ENCODE peak calls at places on chromosomes 3 and 15, in nine cellular contexts. G, E, H, I, Q, U, M, D and Z are unnamed samples.

GRCh38 chr3:17290894-17291293 is 406.1 kb downstream of the PLCL2 start:
- DNase-seq in Q (no peak), U (no peak), E (peak), I (no peak), G (no peak), H (peak), M (no peak), D (no peak), Z (peak)

GRCh38 chr3:6860911-6861330 is at the start of gene GRM7:
- DNase-seq in U (no peak), M (no peak), H (no peak), G (no peak), I (no peak), E (no peak), D (no peak), Q (peak), Z (no peak)

GRCh38 chr3:188689101-188689574 is 482.6 kb upstream of the TPRG1 start:
- DNase-seq in U (no peak), M (no peak), I (no peak), E (no peak), H (no peak), G (no peak), D (no peak), Q (peak), Z (no peak)

GRCh38 chr15:81284256-81285031 is 39.5 kb downstream of the STARD5 start:
- DNase-seq in M (no peak), I (no peak), Q (no peak), U (no peak), H (no peak), D (no peak), G (no peak), E (no peak), Z (no peak)

GRCh38 chr15:61396235-61396927 is 167.3 kb upstream of the RORA start:
- DNase-seq in M (no peak), D (no peak), U (no peak), H (no peak), I (no peak), G (no peak), Q (no peak), E (no peak), Z (no peak)

GRCh38 chr15:85504739-85505676 is 124.6 kb downstream of the AKAP13 start:
- DNase-seq in G (no peak), E (peak), U (no peak), M (peak), D (peak), H (peak), I (no peak), Q (no peak), Z (peak)

GRCh38 chr3:177904661-177905060 is 631.6 kb upstream of the KCNMB2 start:
- DNase-seq in U (no peak), G (no peak), H (peak), D (no peak), Q (no peak), E (no peak), M (no peak), I (no peak), Z (no peak)

GRCh38 chr3:71258116-71258515 is 325.4 kb downstream of the FOXP1 start:
- DNase-seq in E (peak), U (no peak), G (no peak), H (peak), D (no peak), Q (no peak), M (peak), I (no peak), Z (no peak)

GRCh38 chr3:43399034-43399433 is 112.7 kb downstream of the SNRK start:
- DNase-seq in M (no peak), G (no peak), E (no peak), U (no peak), H (no peak), I (no peak), Q (no peak), D (no peak), Z (no peak)

GRCh38 chr15:99981839-99982658 is 248.8 kb upstream of the LYSMD4 start:
- DNase-seq in M (no peak), E (no peak), Q (no peak), G (no peak), H (no peak), I (no peak), U (no peak), D (no peak), Z (no peak)

GRCh38 chr3:48125026-48125704 is 63.1 kb downstream of the CDC25A start:
- DNase-seq in E (no peak), Q (peak), U (no peak), H (no peak), I (no peak), G (no peak), M (peak), D (peak), Z (no peak)

GRCh38 chr3:124088801-124089200 is 96.9 kb upstream of the ROPN1 start:
- DNase-seq in U (no peak), Q (no peak), M (no peak), G (no peak), D (no peak), I (no peak), H (no peak), E (no peak), Z (no peak)

GRCh38 chr3:73351423-73352071 is 273.2 kb downstream of the PDZRN3 start:
- DNase-seq in M (no peak), H (no peak), Q (no peak), U (no peak), G (no peak), I (no peak), D (no peak), E (no peak), Z (no peak)

GRCh38 chr3:127428344-127429001 is 140.6 kb upstream of the PRR20G start:
- DNase-seq in G (no peak), U (no peak), I (no peak), M (no peak), D (no peak), H (no peak), Q (no peak), E (no peak), Z (no peak)

GRCh38 chr15:62601779-62602540 is 436.9 kb upstream of the C2CD4B start:
- DNase-seq in I (no peak), M (no peak), G (no peak), E (no peak), H (peak), U (no peak), D (no peak), Q (no peak), Z (no peak)

GRCh38 chr3:42226470-42227425 is 39.2 kb downstream of the CCK start:
- DNase-seq in E (peak), I (no peak), D (no peak), U (no peak), H (no peak), M (no peak), Q (no peak), G (no peak), Z (no peak)

GRCh38 chr3:152556731-152557254 is 278.1 kb upstream of the P2RY1 start:
- DNase-seq in Q (no peak), M (no peak), G (no peak), U (no peak), H (peak), D (peak), E (peak), I (no peak), Z (peak)

GRCh38 chr15:31472636-31473383 is 146.2 kb downstream of the KLF13 start:
- DNase-seq in M (no peak), I (no peak), G (peak), H (no peak), E (no peak), D (peak), U (peak), Q (no peak), Z (no peak)

GRCh38 chr15:92541197-92542190 is 114.1 kb downstream of the FAM174B start:
- DNase-seq in U (no peak), M (no peak), E (no peak), H (no peak), Q (no peak), G (no peak), I (no peak), D (no peak), Z (no peak)

GRCh38 chr15:79090487-79091203 is at the start of gene RASGRF1:
- DNase-seq in G (no peak), H (no peak), D (no peak), M (no peak), E (no peak), I (no peak), U (no peak), Q (no peak), Z (no peak)

GRCh38 chr3:10505791-10506585 is 602 bp upstream of the ATP2B2 start:
- DNase-seq in U (no peak), H (no peak), M (no peak), E (no peak), G (no peak), Q (no peak), I (no peak), D (no peak), Z (no peak)

GRCh38 chr15:70197318-70197944 is 99.7 kb upstream of the TLE3 start:
- DNase-seq in U (no peak), M (no peak), G (no peak), Q (no peak), D (no peak), E (peak), H (no peak), I (no peak), Z (no peak)

GRCh38 chr15:44550256-44550655 is 13.3 kb downstream of the EIF3J start:
- DNase-seq in U (no peak), G (no peak), Q (no peak), M (no peak), D (no peak), H (peak), E (no peak), I (no peak), Z (no peak)

GRCh38 chr3:115272036-115272824 is 125.1 kb upstream of the ZBTB20 start:
- DNase-seq in E (peak), D (no peak), H (no peak), M (peak), Q (no peak), I (no peak), U (no peak), G (no peak), Z (peak)

GRCh38 chr3:146067048-146067447 is 93.9 kb downstream of the PLOD2 start:
- DNase-seq in M (peak), Q (no peak), E (peak), I (no peak), G (no peak), H (peak), U (no peak), D (no peak), Z (no peak)

GRCh38 chr3:69200384-69201068 is 78.1 kb upstream of the LMOD3 start:
- DNase-seq in G (no peak), I (no peak), Q (no peak), M (no peak), D (peak), E (peak), U (no peak), H (peak), Z (peak)

GRCh38 chr3:123576119-123576518 is 8.7 kb downstream of the HACD2 start:
- DNase-seq in I (no peak), Q (no peak), M (no peak), E (no peak), U (no peak), G (no peak), H (no peak), D (no peak), Z (no peak)

GRCh38 chr3:43861635-43862034 is 170.9 kb downstream of the ABHD5 start:
- DNase-seq in H (no peak), Q (no peak), I (no peak), U (no peak), G (no peak), D (no peak), E (no peak), M (no peak), Z (no peak)

GRCh38 chr3:62723636-62724217 is 151.5 kb downstream of the CADPS start:
- DNase-seq in M (no peak), E (no peak), G (no peak), D (no peak), I (no peak), Q (no peak), H (no peak), U (no peak), Z (no peak)

GRCh38 chr3:124887177-124887995 is at the start of gene ITGB5:
- DNase-seq in Q (peak), D (peak), G (peak), M (peak), U (no peak), I (peak), H (peak), E (peak), Z (peak)

GRCh38 chr3:89262561-89262960 is 155.1 kb downstream of the EPHA3 start:
- DNase-seq in H (no peak), G (no peak), Q (no peak), D (no peak), M (no peak), I (no peak), E (no peak), U (no peak), Z (no peak)

GRCh38 chr3:48856469-48856868 is 8.8 kb upstream of the PRKAR2A start:
- DNase-seq in I (peak), H (no peak), D (peak), Q (no peak), G (no peak), U (no peak), M (no peak), E (no peak), Z (no peak)

GRCh38 chr15:95845862-95846515 is 484.5 kb upstream of the NR2F2 start:
- DNase-seq in G (peak), D (peak), H (no peak), E (no peak), Q (peak), I (no peak), M (peak), U (no peak), Z (peak)

GRCh38 chr3:194871143-194871863 is 185.6 kb downstream of the FAM43A start:
- DNase-seq in H (peak), M (peak), I (peak), D (peak), G (peak), E (peak), Q (peak), U (no peak), Z (peak)

GRCh38 chr3:183188895-183189462 is 26.4 kb upstream of the LAMP3 start:
- DNase-seq in I (peak), Q (peak), U (no peak), G (no peak), E (no peak), M (no peak), D (no peak), H (peak), Z (no peak)

GRCh38 chr3:126818696-126819095 is 114.7 kb downstream of the CHCHD6 start:
- DNase-seq in M (no peak), E (no peak), D (no peak), I (no peak), U (no peak), H (no peak), Q (no peak), G (no peak), Z (no peak)

GRCh38 chr3:64832098-64832497 is 144.3 kb upstream of the ADAMTS9 start:
- DNase-seq in M (no peak), D (no peak), U (no peak), I (no peak), G (no peak), H (no peak), Q (no peak), E (no peak), Z (no peak)

GRCh38 chr15:38251726-38252480 is 733 bp upstream of the SPRED1 start:
- DNase-seq in Q (peak), E (peak), I (peak), M (peak), D (peak), G (peak), U (peak), H (peak), Z (peak)

GRCh38 chr15:25407950-25408349 is 30.9 kb downstream of the UBE3A start:
- DNase-seq in H (no peak), M (no peak), E (no peak), I (no peak), U (no peak), D (no peak), Q (no peak), G (peak), Z (no peak)

GRCh38 chr3:42014443-42014945 is 52.6 kb upstream of the ULK4 start:
- DNase-seq in I (no peak), D (no peak), E (no peak), Q (no peak), H (peak), M (no peak), U (no peak), G (no peak), Z (no peak)

DNA sequence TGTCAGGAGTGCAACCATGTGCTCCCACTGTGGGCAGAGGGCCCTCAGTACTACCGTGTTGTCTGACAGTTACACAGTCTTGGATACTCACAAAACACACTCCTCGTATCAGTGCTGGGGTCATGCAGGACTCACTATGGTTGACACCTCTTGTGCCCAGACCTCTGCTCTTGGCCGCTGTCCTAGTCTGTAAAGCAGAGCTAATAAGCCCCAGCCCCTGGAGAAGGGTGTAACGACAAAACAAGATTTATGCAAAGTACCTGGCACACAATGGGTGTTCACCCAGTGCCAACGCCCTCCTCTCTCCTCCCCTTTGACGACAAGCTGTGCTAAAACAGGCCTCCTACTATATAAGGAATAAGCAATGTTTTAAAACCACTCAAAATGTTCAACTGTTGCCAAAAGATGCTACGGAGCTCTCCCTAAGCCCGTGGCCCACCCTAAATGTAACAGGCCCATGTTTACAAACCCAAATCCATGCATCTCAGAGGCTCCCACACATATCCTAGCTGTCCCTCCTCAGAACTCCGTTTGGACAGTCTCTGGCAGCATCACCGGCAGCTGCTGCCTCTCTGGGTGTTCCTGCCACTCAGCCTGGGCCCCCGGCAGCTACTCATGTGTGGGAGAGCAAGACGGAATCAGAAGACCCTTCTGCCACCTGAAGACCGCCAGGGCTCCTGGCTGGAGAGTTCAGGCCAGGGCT is 65.8 kb downstream of the MRPL46 start:
- DNase-seq in U (no peak), H (no peak), D (no peak), I (no peak), M (no peak), G (no peak), E (no peak), Q (no peak), Z (no peak)
- H3K27ac ChIP-seq in U (no peak), H (no peak), D (no peak), I (no peak), M (no peak), G (peak), E (no peak), Q (no peak), Z (no peak)

GRCh38 chr3:129890891-129891290 is 2.6 kb downstream of the TMCC1 start:
- DNase-seq in D (no peak), Q (no peak), I (no peak), M (no peak), U (no peak), E (no peak), G (no peak), H (no peak), Z (no peak)

GRCh38 chr3:129888739-129889138 is 4.8 kb downstream of the TMCC1 start:
- DNase-seq in Q (no peak), U (no peak), H (peak), E (peak), G (no peak), D (peak), M (peak), I (no peak), Z (no peak)

GRCh38 chr3:129892857-129893615 is 475 bp downstream of the TMCC1 start:
- DNase-seq in E (peak), Q (peak), M (no peak), U (peak), G (peak), D (peak), I (peak), H (peak), Z (no peak)

GRCh38 chr3:129892486-129892856 is 1.0 kb downstream of the TMCC1 start:
- DNase-seq in M (no peak), Q (no peak), E (no peak), U (peak), G (no peak), D (no peak), I (no peak), H (no peak), Z (no peak)

GRCh38 chr3:129890125-129890524 is 3.4 kb downstream of the TMCC1 start:
- DNase-seq in U (no peak), E (no peak), D (no peak), Q (no peak), M (no peak), I (no peak), G (no peak), H (no peak), Z (peak)
- H3K27ac ChIP-seq in U (no peak), E (no peak), D (no peak), Q (no peak), M (no peak), I (peak), G (peak), H (no peak), Z (peak)

GRCh38 chr15:77568014-77568959 is 64.4 kb downstream of the LINGO1 start:
- DNase-seq in M (no peak), Q (no peak), I (no peak), H (no peak), G (no peak), D (peak), E (no peak), U (no peak), Z (no peak)
- H3K27ac ChIP-seq in M (no peak), Q (no peak), I (no peak), H (no peak), G (peak), D (peak), E (no peak), U (no peak), Z (no peak)

GRCh38 chr15:27538325-27538724 is 560.8 kb downstream of the OCA2 start:
- DNase-seq in Q (no peak), G (no peak), U (no peak), M (no peak), I (no peak), H (no peak), D (no peak), E (no peak), Z (no peak)
- H3K27ac ChIP-seq in Q (no peak), G (no peak), U (no peak), M (no peak), I (no peak), H (no peak), D (no peak), E (no peak), Z (no peak)

GRCh38 chr3:50169858-50170257 is 14.7 kb downstream of the SEMA3F start:
- DNase-seq in Q (no peak), I (no peak), E (no peak), G (no peak), D (no peak), M (no peak), U (no peak), H (no peak), Z (no peak)
- H3K27ac ChIP-seq in Q (no peak), I (peak), E (peak), G (peak), D (no peak), M (peak), U (no peak), H (peak), Z (peak)

GRCh38 chr3:37254316-37254715 is 79.9 kb upstream of the LRRFIP2 start:
- DNase-seq in M (no peak), H (no peak), Q (no peak), D (no peak), E (no peak), I (no peak), U (no peak), G (no peak), Z (no peak)

GRCh38 chr3:37256447-37256846 is 82.1 kb upstream of the LRRFIP2 start:
- DNase-seq in I (no peak), G (no peak), D (no peak), H (peak), U (no peak), E (no peak), Q (no peak), M (no peak), Z (no peak)

GRCh38 chr3:37259291-37259690 is 84.9 kb upstream of the LRRFIP2 start:
- DNase-seq in U (no peak), D (no peak), M (no peak), Q (no peak), E (no peak), I (no peak), G (no peak), H (no peak), Z (no peak)

GRCh38 chr3:37257581-37257980 is 83.2 kb upstream of the LRRFIP2 start:
- DNase-seq in G (no peak), E (no peak), I (no peak), Q (no peak), D (no peak), H (no peak), M (no peak), U (no peak), Z (no peak)

DNA sequence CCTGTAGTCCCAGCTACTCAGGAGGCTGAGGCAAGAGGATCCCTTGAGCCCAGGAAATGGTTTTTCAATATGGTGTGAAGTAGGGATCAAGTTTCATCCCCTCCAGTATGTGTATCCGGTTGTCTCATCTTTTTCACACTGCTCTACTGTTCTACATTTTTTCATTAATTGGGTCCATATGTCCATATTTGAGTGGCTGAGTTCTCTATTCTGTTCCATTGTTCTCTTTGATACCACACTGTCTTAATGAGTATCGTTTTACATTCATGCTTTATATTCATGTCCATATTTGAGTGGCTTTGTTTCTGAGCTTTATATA is 81.6 kb upstream of the LRRFIP2 start:
- DNase-seq in M (no peak), E (no peak), I (no peak), D (no peak), H (no peak), Q (no peak), G (no peak), U (no peak), Z (no peak)
- H3K27ac ChIP-seq in M (no peak), E (no peak), I (no peak), D (no peak), H (no peak), Q (no peak), G (no peak), U (no peak), Z (no peak)

GRCh38 chr3:173399001-173399400 is 1.5 kb downstream of the NLGN1 start:
- DNase-seq in G (no peak), E (no peak), Q (no peak), D (no peak), M (no peak), H (no peak), U (no peak), I (no peak), Z (no peak)
- H3K27ac ChIP-seq in G (no peak), E (no peak), Q (no peak), D (no peak), M (no peak), H (no peak), U (no peak), I (no peak), Z (no peak)